ENCODE peak calls at places on chromosomes 6 and 20, in ten cellular contexts. B is CD8-positive, alpha-beta memory T cell; J is DND-41; Z is iPS DF 6.9; O is cardiac muscle cell; L is choroid plexus epithelial cell; I is pancreas; F is endodermal cell; D is left ventricle myocardium inferior; A is heart left ventricle. X is an unnamed sample.
A peak's percentile ranks its signal among the peaks of the same experiment; 100 is the strongest.

GRCh38 chr6:27040244-27041042 is 207.1 kb upstream of the PRSS16 start:
- DNase-seq in I (no peak), D (no peak), B (no peak), L (peak; percentile 40), F (no peak), O (no peak), J (no peak), Z (no peak), A (no peak), X (no peak)

GRCh38 chr6:108622601-108623335 is 62.1 kb downstream of the FOXO3 start:
- DNase-seq in J (no peak), A (peak; percentile 49), F (no peak), I (no peak), B (no peak), L (peak; percentile 95), Z (no peak), D (peak; percentile 33), O (no peak), X (no peak)

GRCh38 chr6:85574932-85575598 is 18.6 kb downstream of the SNX14 start:
- DNase-seq in I (no peak), B (no peak), F (no peak), Z (no peak), L (peak; percentile 61), A (no peak), O (no peak), D (no peak), J (no peak), X (no peak)

GRCh38 chr6:138920906-138921305 is 67.1 kb downstream of the REPS1 start:
- DNase-seq in D (no peak), I (no peak), L (no peak), B (no peak), Z (no peak), J (no peak), A (no peak), O (no peak), F (no peak), X (no peak)

GRCh38 chr6:49570474-49571079 is 20.1 kb downstream of the C6orf141 start:
- DNase-seq in F (no peak), A (no peak), J (no peak), Z (no peak), L (peak; percentile 66), D (no peak), O (no peak), I (no peak), B (no peak), X (no peak)

GRCh38 chr6:40362859-40363258 is 224.3 kb downstream of the LRFN2 start:
- DNase-seq in I (no peak), O (no peak), F (peak; percentile 40), A (no peak), D (no peak), Z (no peak), J (no peak), B (no peak), L (no peak), X (no peak)

GRCh38 chr6:14635195-14635594 is 517.6 kb downstream of the CD83 start:
- DNase-seq in J (peak; percentile 40), D (no peak), B (peak; percentile 66), O (no peak), I (no peak), F (no peak), L (no peak), Z (no peak), A (no peak), X (peak; percentile 74)

GRCh38 chr6:83151114-83151513 is 42.0 kb downstream of the PGM3 start:
- DNase-seq in O (no peak), J (no peak), Z (no peak), D (no peak), A (no peak), I (no peak), B (no peak), L (peak; percentile 64), F (no peak), X (no peak)

GRCh38 chr6:35073211-35073610 is 67.9 kb downstream of the TCP11 start:
- DNase-seq in L (no peak), F (no peak), B (no peak), O (no peak), I (no peak), A (peak; percentile 11), Z (no peak), D (peak; percentile 5), J (no peak), X (no peak)

GRCh38 chr6:143196525-143197225 is 136.0 kb downstream of the AIG1 start:
- DNase-seq in A (no peak), O (no peak), B (no peak), F (no peak), D (no peak), Z (no peak), I (no peak), L (no peak), J (no peak), X (no peak)

GRCh38 chr20:36319356-36320260 is 13.5 kb downstream of the DLGAP4 start:
- DNase-seq in D (no peak), J (no peak), Z (no peak), I (no peak), O (no peak), A (no peak), L (no peak), F (peak; percentile 45), B (no peak), X (no peak)

GRCh38 chr6:100203391-100203790 is 209.4 kb upstream of the MCHR2 start:
- DNase-seq in L (peak; percentile 95), O (no peak), B (no peak), F (no peak), I (no peak), J (no peak), A (no peak), D (no peak), Z (no peak), X (no peak)

GRCh38 chr20:5471368-5471767 is 154.6 kb upstream of the PROKR2 start:
- DNase-seq in F (no peak), L (no peak), B (no peak), A (no peak), Z (no peak), J (no peak), I (no peak), O (no peak), D (no peak), X (no peak)
- H3K4me3 ChIP-seq in F (no peak overlapping the region), L (peak overlapping the region; percentile 48), B (no peak overlapping the region), A (peak overlapping the region; percentile 28), Z (no peak overlapping the region), J (no peak overlapping the region), I (no peak overlapping the region), O (no peak overlapping the region), D (peak overlapping the region; percentile 44), X (no peak overlapping the region)

GRCh38 chr6:28980797-28981390 is 24.2 kb downstream of the ZNF311 start:
- DNase-seq in J (peak; percentile 67), O (peak; percentile 85), A (peak; percentile 53), I (no peak), Z (no peak), B (peak; percentile 34), L (peak; percentile 90), D (peak; percentile 20), F (peak; percentile 92), X (peak; percentile 82)

GRCh38 chr6:28978959-28979561 is 26.1 kb downstream of the ZNF311 start:
- DNase-seq in A (no peak), F (no peak), I (no peak), O (no peak), L (no peak), D (no peak), J (no peak), B (no peak), Z (no peak), X (no peak)

GRCh38 chr6:28981391-28981832 is 23.7 kb downstream of the ZNF311 start:
- DNase-seq in B (peak; percentile 79), D (peak; percentile 56), L (peak; percentile 73), A (peak; percentile 54), O (peak; percentile 80), F (peak; percentile 86), Z (no peak), I (peak; percentile 76), J (peak; percentile 79), X (peak; percentile 66)

GRCh38 chr6:28979679-28980078 is 25.4 kb downstream of the ZNF311 start:
- DNase-seq in D (no peak), A (no peak), B (no peak), L (no peak), Z (no peak), O (no peak), J (no peak), F (no peak), I (no peak), X (no peak)

GRCh38 chr6:28980137-28980796 is 24.8 kb downstream of the ZNF311 start:
- DNase-seq in I (no peak), L (no peak), D (no peak), Z (no peak), O (no peak), J (no peak), B (no peak), F (no peak), A (no peak), X (no peak)
- H3K4me3 ChIP-seq in I (peak overlapping the region; percentile 47), L (peak overlapping the region; percentile 81), D (peak overlapping the region; percentile 75), Z (peak overlapping the region; percentile 76), O (peak overlapping the region; percentile 79), J (peak overlapping the region; percentile 97), B (peak overlapping the region; percentile 99), F (peak overlapping the region; percentile 100), A (peak overlapping the region; percentile 76), X (peak overlapping the region; percentile 96)

DNA sequence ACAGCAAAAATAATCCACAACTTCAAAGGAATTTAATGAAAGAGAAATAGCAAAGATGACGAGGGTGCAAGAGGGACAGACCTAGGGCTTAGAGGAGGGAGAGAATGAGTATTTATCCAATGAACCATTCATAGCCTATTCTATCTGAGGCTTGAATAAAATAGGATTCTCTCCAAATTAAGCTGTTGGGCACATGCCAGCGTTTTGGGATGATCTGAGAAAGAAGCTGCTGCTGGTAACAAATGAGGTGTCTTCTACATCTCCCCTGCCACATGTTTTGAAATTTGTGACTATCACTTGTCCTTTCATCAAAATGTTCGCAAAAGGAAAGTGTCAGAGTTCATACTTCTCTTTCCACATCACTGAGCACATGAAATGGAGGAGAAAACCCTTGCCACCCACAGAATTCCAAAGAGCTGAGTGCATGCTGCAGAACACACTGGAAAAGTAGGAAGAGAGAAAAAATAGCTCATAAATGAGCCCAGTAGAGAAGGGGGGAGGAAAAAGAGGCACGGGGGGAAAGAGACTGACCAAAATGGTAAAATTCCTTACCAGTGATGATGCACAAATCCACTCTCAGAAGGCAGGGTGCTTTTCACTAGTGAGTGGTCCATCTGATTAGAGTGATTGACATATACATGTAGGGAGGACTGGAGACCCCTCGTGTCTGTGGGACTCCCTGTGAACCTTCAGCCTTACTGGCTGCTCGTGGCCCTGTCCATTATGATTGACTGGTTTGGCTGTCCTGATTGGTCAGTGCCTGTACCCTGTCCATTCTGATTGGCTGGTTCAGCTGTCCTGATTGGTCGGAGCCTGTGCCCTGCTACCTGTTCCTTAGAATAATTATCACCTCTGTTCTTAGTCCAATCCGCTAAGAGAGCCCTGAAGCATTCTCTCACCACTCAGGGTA is 180.5 kb downstream of the OGFRL1 start:
- DNase-seq in A (no peak), J (no peak), O (no peak), B (no peak), I (no peak), F (no peak), Z (no peak), D (no peak), L (peak; percentile 85), X (no peak)
- H3K4me3 ChIP-seq in A (peak overlapping the region; percentile 34), J (no peak overlapping the region), O (no peak overlapping the region), B (no peak overlapping the region), I (no peak overlapping the region), F (no peak overlapping the region), Z (no peak overlapping the region), D (no peak overlapping the region), L (no peak overlapping the region), X (no peak overlapping the region)

DNA sequence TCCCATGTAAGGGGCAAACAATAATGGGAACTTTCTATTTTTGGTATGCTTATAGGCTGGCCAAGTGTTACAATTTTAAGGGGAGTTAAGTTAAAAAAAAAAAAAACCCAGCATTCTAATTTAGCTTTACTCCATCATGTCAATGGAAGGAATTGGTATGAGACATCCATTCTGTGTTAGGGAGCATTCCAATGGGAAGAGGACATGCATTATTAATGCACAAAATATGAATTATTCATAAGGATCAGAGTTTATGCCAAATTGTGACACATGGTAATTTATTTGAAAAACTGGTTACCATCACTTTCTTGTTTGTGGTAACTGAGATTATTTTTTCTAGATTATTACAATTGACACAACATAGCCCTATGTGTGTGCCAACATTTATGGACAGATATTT is 2.2 kb downstream of the DOK5 start:
- DNase-seq in L (no peak), O (no peak), D (no peak), B (no peak), Z (no peak), I (no peak), J (no peak), F (no peak), A (no peak), X (no peak)
- H3K4me3 ChIP-seq in L (no peak overlapping the region), O (no peak overlapping the region), D (peak overlapping the region; percentile 83), B (no peak overlapping the region), Z (no peak overlapping the region), I (no peak overlapping the region), J (no peak overlapping the region), F (no peak overlapping the region), A (peak overlapping the region; percentile 73), X (no peak overlapping the region)